ENCODE peak calls at places on chromosomes 7 and 10, in seven cellular contexts. U is activated naive CD4-positive, alpha-beta T cell treated with anti-CD3 and anti-CD28 coated beads, Interleukin-2, amount 50 U/mL, for 16 hours; K is cardiac muscle cell; I is NCI-H774; G is germinal center; S is HCT116; P is stromal cell of bone marrow. O is an unnamed sample.

GRCh38 chr10:95444792-95445191 is 116.4 kb downstream of the SORBS1 start:
- DNase-seq in P (no peak), S (no peak), K (peak), G (no peak), I (peak), U (no peak), O (no peak)

GRCh38 chr10:109239371-109239770 is 683.9 kb downstream of the XPNPEP1 start:
- DNase-seq in U (no peak), K (no peak), S (no peak), P (no peak), G (no peak), I (no peak), O (no peak)

GRCh38 chr7:113015038-113015645 is 71.5 kb downstream of the GPR85 start:
- DNase-seq in K (peak), G (no peak), P (peak), S (peak), I (peak), U (no peak), O (no peak)

GRCh38 chr7:96665689-96666088 is 44.0 kb downstream of the SEM1 start:
- DNase-seq in I (no peak), U (no peak), K (no peak), G (no peak), S (no peak), P (no peak), O (no peak)

GRCh38 chr10:107969936-107970335 is 805.4 kb upstream of the SORCS1 start:
- DNase-seq in I (no peak), G (no peak), U (no peak), S (no peak), P (no peak), K (no peak), O (no peak)

GRCh38 chr7:22653981-22654380 is 73.0 kb upstream of the IL6 start:
- DNase-seq in I (peak), P (no peak), G (no peak), K (no peak), U (no peak), S (no peak), O (no peak)

GRCh38 chr7:155298288-155298833 is 683 bp downstream of the INSIG1 start:
- DNase-seq in S (no peak), I (no peak), P (no peak), K (no peak), U (peak), G (peak), O (no peak)

GRCh38 chr7:30351724-30352123 is 67.3 kb downstream of the ZNRF2 start:
- DNase-seq in K (no peak), G (no peak), I (no peak), U (no peak), P (no peak), S (no peak), O (no peak)

GRCh38 chr7:151135866-151136514 is 31.5 kb downstream of the GBX1 start:
- DNase-seq in U (no peak), K (no peak), P (no peak), S (no peak), G (no peak), I (no peak), O (no peak)

GRCh38 chr7:66505009-66505408 is 123.7 kb upstream of the KCTD7 start:
- DNase-seq in U (no peak), G (no peak), P (no peak), I (no peak), K (no peak), S (no peak), O (no peak)

GRCh38 chr7:8068892-8069686 is 100.5 kb downstream of the GLCCI1 start:
- DNase-seq in K (no peak), S (no peak), P (no peak), I (no peak), U (no peak), G (no peak), O (peak)

GRCh38 chr7:94297397-94297838 is 97.3 kb upstream of the COL1A2 start:
- DNase-seq in G (no peak), U (no peak), P (peak), K (no peak), S (no peak), I (no peak), O (no peak)

GRCh38 chr10:24885551-24885950 is 66.9 kb downstream of the PRTFDC1 start:
- DNase-seq in P (no peak), I (no peak), U (no peak), K (no peak), S (no peak), G (no peak), O (no peak)

GRCh38 chr10:86956195-86956840 is 1.1 kb downstream of the MMRN2 start:
- DNase-seq in G (no peak), P (no peak), I (no peak), U (no peak), K (no peak), S (no peak), O (no peak)